ENCODE peak calls at places on chromosome 12, in ten cellular contexts. M is ovary, G is adrenal gland, V is sigmoid colon, Z is body of pancreas, U is tibial nerve, A is stomach, B is H1, E is testis, W is heart left ventricle. F is an unnamed sample. For H3K4me1, the result is how much of the 10 kb centered on the place peaks cover.

GRCh38 chr12:56160160-56160763 is 2.1 kb downstream of the MYL6 start:
- DNase-seq in M (no peak), G (no peak), V (no peak), Z (no peak), U (no peak), A (no peak), B (no peak), E (no peak), W (no peak), F (peak)

GRCh38 chr12:52515927-52516831 is 4.0 kb downstream of the KRT5 start:
- DNase-seq in M (no peak), G (no peak), V (no peak), Z (no peak), U (peak), A (no peak), B (no peak), E (peak), W (no peak), F (no peak)

GRCh38 chr12:117105902-117106301 is 6.7 kb upstream of the TESC start:
- DNase-seq in M (no peak), G (no peak), V (no peak), Z (no peak), U (no peak), A (no peak), B (no peak), E (no peak), W (peak), F (no peak)

GRCh38 chr12:121801601-121802484 is 2.0 kb upstream of the SETD1B start:
- DNase-seq in M (no peak), G (no peak), V (no peak), Z (no peak), U (peak), A (no peak), B (no peak), E (no peak), W (no peak), F (peak)

GRCh38 chr12:32273063-32273521 is 126.3 kb upstream of the FGD4 start:
- DNase-seq in M (no peak), G (no peak), V (no peak), Z (no peak), U (no peak), A (no peak), B (no peak), E (no peak), W (no peak), F (no peak)

GRCh38 chr12:116055895-116056607 is 221.4 kb downstream of the MED13L start:
- DNase-seq in M (no peak), G (no peak), V (no peak), Z (no peak), U (no peak), A (no peak), B (no peak), E (no peak), W (no peak), F (no peak)

GRCh38 chr12:12157424-12157823 is 86.7 kb downstream of the BCL2L14 start:
- DNase-seq in M (no peak), G (no peak), V (no peak), Z (no peak), U (no peak), A (no peak), B (no peak), E (no peak), W (no peak), F (no peak)

GRCh38 chr12:69687390-69687789 is 11.7 kb downstream of the BEST3 start:
- DNase-seq in M (no peak), G (no peak), V (no peak), Z (no peak), U (no peak), A (no peak), B (no peak), E (no peak), W (no peak), F (no peak)

GRCh38 chr12:67522222-67522621 is 126.3 kb upstream of the DYRK2 start:
- DNase-seq in M (no peak), G (no peak), V (no peak), Z (no peak), U (no peak), A (no peak), B (no peak), E (no peak), W (no peak), F (no peak)

GRCh38 chr12:123617144-123617543 is 15.2 kb downstream of the DDX55 start:
- DNase-seq in M (no peak), G (no peak), V (no peak), Z (no peak), U (no peak), A (no peak), B (no peak), E (no peak), W (no peak), F (no peak)

GRCh38 chr12:29547844-29548243 is 50.4 kb upstream of the OVCH1 start:
- DNase-seq in M (no peak), G (no peak), V (no peak), Z (no peak), U (no peak), A (no peak), B (no peak), E (no peak), W (no peak), F (no peak)

GRCh38 chr12:113260127-113260526 is 38.9 kb downstream of the TPCN1 start:
- DNase-seq in M (peak), G (no peak), V (peak), Z (no peak), U (no peak), A (no peak), B (no peak), E (no peak), W (no peak), F (no peak)

GRCh38 chr12:55019784-55020183 is at the start of gene NEUROD4:
- DNase-seq in M (peak), G (peak), V (no peak), Z (peak), U (peak), A (peak), B (peak), E (peak), W (peak), F (no peak)

GRCh38 chr12:113413488-113413939 is 8.7 kb upstream of the SDSL start:
- DNase-seq in M (no peak), G (no peak), V (no peak), Z (no peak), U (no peak), A (no peak), B (no peak), E (no peak), W (peak), F (no peak)

GRCh38 chr12:41023836-41024235 is 164.3 kb upstream of the PDZRN4 start:
- DNase-seq in M (no peak), G (no peak), V (no peak), Z (no peak), U (no peak), A (no peak), B (no peak), E (no peak), W (no peak), F (no peak)

GRCh38 chr12:12696562-12697383 is 790 bp upstream of the GPR19 start:
- DNase-seq in M (peak), G (peak), V (peak), Z (peak), U (peak), A (peak), B (no peak), E (peak), W (peak), F (peak)

GRCh38 chr12:89709157-89709993 is 737 bp upstream of the ATP2B1 start:
- DNase-seq in M (peak), G (peak), V (peak), Z (peak), U (peak), A (peak), B (peak), E (peak), W (peak), F (peak)

GRCh38 chr12:77190022-77190421 is 124.7 kb upstream of the E2F7 start:
- DNase-seq in M (no peak), G (no peak), V (no peak), Z (no peak), U (no peak), A (no peak), B (no peak), E (no peak), W (no peak), F (no peak)

GRCh38 chr12:128724468-128725046 is 99.2 kb downstream of the SLC15A4 start:
- DNase-seq in M (no peak), G (no peak), V (no peak), Z (no peak), U (no peak), A (no peak), B (no peak), E (no peak), W (no peak), F (no peak)

GRCh38 chr12:114245555-114245954 is 160.4 kb downstream of the TBX5 start:
- DNase-seq in M (no peak), G (no peak), V (no peak), Z (no peak), U (no peak), A (no peak), B (peak), E (no peak), W (no peak), F (no peak)

GRCh38 chr12:52851787-52852186 is 3.0 kb upstream of the KRT78 start:
- DNase-seq in M (no peak), G (no peak), V (no peak), Z (no peak), U (no peak), A (no peak), B (no peak), E (no peak), W (no peak), F (no peak)

GRCh38 chr12:127640181-127640886 is 626.6 kb upstream of the TMEM132C start:
- DNase-seq in M (no peak), G (no peak), V (no peak), Z (no peak), U (no peak), A (no peak), B (no peak), E (peak), W (no peak), F (no peak)

GRCh38 chr12:11016937-11017336 is 5.5 kb downstream of the TAS2R19 start:
- DNase-seq in M (no peak), G (no peak), V (no peak), Z (no peak), U (no peak), A (no peak), B (no peak), E (no peak), W (no peak), F (no peak)

GRCh38 chr12:81502912-81503695 is 256.0 kb downstream of the PPFIA2 start:
- DNase-seq in M (no peak), G (no peak), V (no peak), Z (no peak), U (no peak), A (no peak), B (no peak), E (no peak), W (no peak), F (no peak)

GRCh38 chr12:78118486-78118885 is 287.8 kb downstream of the NAV3 start:
- DNase-seq in M (no peak), G (no peak), V (no peak), Z (no peak), U (no peak), A (no peak), B (no peak), E (no peak), W (no peak), F (no peak)

GRCh38 chr12:105499223-105499622 is 168.7 kb downstream of the C12orf75 start:
- DNase-seq in M (no peak), G (no peak), V (no peak), Z (no peak), U (no peak), A (no peak), B (no peak), E (no peak), W (no peak), F (no peak)

GRCh38 chr12:6827437-6827894 is 741 bp upstream of the P3H3 start:
- DNase-seq in M (peak), G (peak), V (peak), Z (peak), U (peak), A (peak), B (no peak), E (peak), W (peak), F (no peak)

GRCh38 chr12:100593490-100593889 is 20.0 kb downstream of the GAS2L3 start:
- DNase-seq in M (no peak), G (no peak), V (no peak), Z (no peak), U (no peak), A (no peak), B (no peak), E (no peak), W (no peak), F (no peak)

GRCh38 chr12:89947437-89948265 is 239.0 kb upstream of the ATP2B1 start:
- DNase-seq in M (no peak), G (peak), V (no peak), Z (no peak), U (no peak), A (no peak), B (no peak), E (no peak), W (no peak), F (no peak)

GRCh38 chr12:120238839-120239445 is 26.6 kb downstream of the PXN start:
- DNase-seq in M (no peak), G (no peak), V (no peak), Z (no peak), U (no peak), A (no peak), B (no peak), E (no peak), W (no peak), F (no peak)

DNA sequence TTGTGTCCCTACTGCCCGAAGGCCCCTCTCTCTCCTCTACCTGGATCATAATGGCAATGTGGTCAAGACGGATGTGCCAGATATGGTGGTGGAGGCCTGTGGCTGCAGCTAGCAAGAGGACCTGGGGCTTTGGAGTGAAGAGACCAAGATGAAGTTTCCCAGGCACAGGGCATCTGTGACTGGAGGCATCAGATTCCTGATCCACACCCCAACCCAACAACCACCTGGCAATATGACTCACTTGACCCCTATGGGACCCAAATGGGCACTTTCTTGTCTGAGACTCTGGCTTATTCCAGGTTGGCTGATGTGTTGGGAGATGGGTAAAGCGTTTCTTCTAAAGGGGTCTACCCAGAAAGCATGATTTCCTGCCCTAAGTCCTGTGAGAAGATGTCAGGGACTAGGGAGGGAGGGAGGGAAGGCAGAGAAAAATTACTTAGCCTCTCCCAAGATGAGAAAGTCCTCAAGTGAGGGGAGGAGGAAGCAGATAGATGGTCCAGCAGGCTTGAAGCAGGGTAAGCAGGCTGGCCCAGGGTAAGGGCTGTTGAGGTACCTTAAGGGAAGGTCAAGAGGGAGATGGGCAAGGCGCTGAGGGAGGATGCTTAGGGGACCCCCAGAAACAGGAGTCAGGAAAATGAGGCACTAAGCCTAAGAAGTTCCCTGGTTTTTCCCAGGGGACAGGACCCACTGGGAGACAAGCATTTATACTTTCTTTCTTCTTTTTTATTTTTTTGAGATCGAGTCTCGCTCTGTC is 1.8 kb downstream of the INHBE start:
- DNase-seq in M (no peak), G (no peak), V (no peak), Z (no peak), U (no peak), A (no peak), B (no peak), E (no peak), W (no peak), F (peak)
- H3K4me1 ChIP-seq in M (under half), G (under half), V (under half), Z (under half), U (under half), A (half or more), B (under half), E (under half), W (under half), F (under half)

GRCh38 chr12:50765325-50765911 is 1.5 kb downstream of the ATF1 start:
- DNase-seq in M (no peak), G (peak), V (no peak), Z (peak), U (peak), A (peak), B (no peak), E (peak), W (no peak), F (no peak)
- H3K27ac ChIP-seq in M (no peak), G (no peak), V (peak), Z (peak), U (peak), A (peak), B (no peak), E (peak), W (peak), F (peak)

DNA sequence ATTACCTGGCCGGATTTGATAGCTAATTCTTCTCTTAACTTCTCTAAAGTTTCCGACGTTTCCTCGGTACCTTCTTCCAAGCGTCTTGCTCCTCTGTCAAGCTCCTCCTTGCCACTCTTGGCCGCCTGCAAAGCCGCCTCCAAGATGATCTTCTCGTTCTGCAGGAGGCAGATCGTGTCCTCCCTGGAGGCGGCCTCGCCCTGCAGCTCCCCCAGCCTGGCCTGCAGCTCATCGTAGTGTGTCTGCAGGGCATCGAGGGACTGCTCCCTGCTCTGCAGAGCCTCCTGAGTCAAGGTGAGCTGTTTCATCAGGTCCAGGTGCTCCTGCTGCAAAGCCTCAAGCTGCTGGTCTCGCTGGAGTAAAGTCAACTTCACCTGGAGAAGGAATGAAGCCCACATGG is 32.8 kb downstream of the GOLGA3 start:
- DNase-seq in M (no peak), G (no peak), V (no peak), Z (no peak), U (no peak), A (no peak), B (no peak), E (no peak), W (no peak), F (no peak)
- TF ChIP-seq POLR2A in M (no peak), G (no peak), V (no peak), Z (no peak), U (no peak), A (no peak), B (no peak), E (no peak), W (no peak), F (no peak)

GRCh38 chr12:106974525-106974924 is 12.4 kb downstream of the MTERF2 start:
- DNase-seq in M (no peak), G (no peak), V (no peak), Z (no peak), U (no peak), A (no peak), B (no peak), E (no peak), W (no peak), F (no peak)
- H3K4me1 ChIP-seq in M (under half), G (under half), V (half or more), Z (half or more), U (under half), A (half or more), B (under half), E (under half), W (under half), F (under half)